ENCODE peak calls at places on chromosomes 3 and 15, in four cellular contexts. G, U, W and A are unnamed samples.
A peak's percentile ranks its signal among the peaks of the same experiment; 100 is the strongest.

GRCh38 chr15:89329329-89330084 is 5.1 kb downstream of the POLG start:
- DNase-seq in U (no peak), W (no peak), G (no peak), A (no peak)

GRCh38 chr3:28950614-28951013 is 330.3 kb upstream of the RBMS3 start:
- DNase-seq in W (no peak), U (no peak), G (no peak), A (no peak)

GRCh38 chr3:13612829-13613228 is 63.9 kb downstream of the FBLN2 start:
- DNase-seq in W (no peak), U (no peak), G (no peak), A (no peak)

GRCh38 chr3:172057059-172057458 is 17.7 kb downstream of the FNDC3B start:
- DNase-seq in W (no peak), G (no peak), U (no peak), A (no peak)

GRCh38 chr3:159672728-159673471 is 315.7 kb upstream of the IL12A start:
- DNase-seq in G (no peak), W (no peak), U (no peak), A (no peak)

GRCh38 chr3:108569336-108569735 is 19.9 kb downstream of the CIP2A start:
- DNase-seq in U (no peak), W (no peak), G (no peak), A (no peak)

GRCh38 chr3:7445331-7445730 is 584.4 kb downstream of the GRM7 start:
- DNase-seq in U (no peak), W (no peak), G (no peak), A (no peak)

GRCh38 chr15:66496951-66497501 is 536 bp downstream of the SNAPC5 start:
- DNase-seq in W (peak; percentile 11), G (no peak), U (no peak), A (no peak)

GRCh38 chr3:126551066-126551838 is 7.5 kb downstream of the C3orf22 start:
- DNase-seq in U (no peak), G (peak; percentile 8), W (peak; percentile 2), A (no peak)

GRCh38 chr3:196694202-196694638 is 17.8 kb downstream of the CEP19 start:
- DNase-seq in U (peak; percentile 38), W (no peak), G (no peak), A (no peak)

GRCh38 chr3:194875581-194876402 is 190.1 kb downstream of the FAM43A start:
- DNase-seq in W (no peak), U (no peak), G (no peak), A (no peak)

GRCh38 chr3:150407818-150408231 is 273 bp upstream of the TSC22D2 start:
- DNase-seq in G (peak; percentile 98), U (no peak), W (peak; percentile 98), A (peak; percentile 99)

GRCh38 chr15:99716540-99716939 is 16.7 kb downstream of the LYSMD4 start:
- DNase-seq in U (no peak), W (no peak), G (no peak), A (no peak)

GRCh38 chr15:71114066-71114680 is 1.1 kb upstream of the THSD4 start:
- DNase-seq in W (no peak), U (no peak), G (peak; percentile 7), A (no peak)
- H3K4me3 ChIP-seq in W (no peak overlapping the region), U (no peak overlapping the region), G (no peak overlapping the region), A (no peak overlapping the region)

GRCh38 chr3:27714692-27715453 is 7.2 kb downstream of the EOMES start:
- DNase-seq in U (peak; percentile 46), G (no peak), W (peak; percentile 68), A (no peak)

GRCh38 chr3:27712136-27713065 is 9.7 kb downstream of the EOMES start:
- DNase-seq in G (peak; percentile 74), U (peak; percentile 93), W (peak; percentile 77), A (peak; percentile 67)

GRCh38 chr3:27714101-27714526 is 8.0 kb downstream of the EOMES start:
- DNase-seq in W (no peak), G (no peak), U (no peak), A (no peak)

GRCh38 chr3:27713066-27713400 is 9.1 kb downstream of the EOMES start:
- DNase-seq in G (no peak), W (no peak), U (peak; percentile 53), A (no peak)

GRCh38 chr3:27713435-27713880 is 8.7 kb downstream of the EOMES start:
- DNase-seq in G (no peak), U (peak; percentile 32), W (no peak), A (peak; percentile 16)
- H3K4me3 ChIP-seq in G (no peak overlapping the region), U (peak overlapping the region; percentile 92), W (peak overlapping the region; percentile 70), A (peak overlapping the region; percentile 48)

GRCh38 chr15:100858294-100858693 is 21.3 kb upstream of the ALDH1A3 start:
- DNase-seq in W (no peak), G (no peak), U (no peak), A (no peak)
- H3K4me3 ChIP-seq in W (no peak overlapping the region), G (no peak overlapping the region), U (no peak overlapping the region), A (no peak overlapping the region)

DNA sequence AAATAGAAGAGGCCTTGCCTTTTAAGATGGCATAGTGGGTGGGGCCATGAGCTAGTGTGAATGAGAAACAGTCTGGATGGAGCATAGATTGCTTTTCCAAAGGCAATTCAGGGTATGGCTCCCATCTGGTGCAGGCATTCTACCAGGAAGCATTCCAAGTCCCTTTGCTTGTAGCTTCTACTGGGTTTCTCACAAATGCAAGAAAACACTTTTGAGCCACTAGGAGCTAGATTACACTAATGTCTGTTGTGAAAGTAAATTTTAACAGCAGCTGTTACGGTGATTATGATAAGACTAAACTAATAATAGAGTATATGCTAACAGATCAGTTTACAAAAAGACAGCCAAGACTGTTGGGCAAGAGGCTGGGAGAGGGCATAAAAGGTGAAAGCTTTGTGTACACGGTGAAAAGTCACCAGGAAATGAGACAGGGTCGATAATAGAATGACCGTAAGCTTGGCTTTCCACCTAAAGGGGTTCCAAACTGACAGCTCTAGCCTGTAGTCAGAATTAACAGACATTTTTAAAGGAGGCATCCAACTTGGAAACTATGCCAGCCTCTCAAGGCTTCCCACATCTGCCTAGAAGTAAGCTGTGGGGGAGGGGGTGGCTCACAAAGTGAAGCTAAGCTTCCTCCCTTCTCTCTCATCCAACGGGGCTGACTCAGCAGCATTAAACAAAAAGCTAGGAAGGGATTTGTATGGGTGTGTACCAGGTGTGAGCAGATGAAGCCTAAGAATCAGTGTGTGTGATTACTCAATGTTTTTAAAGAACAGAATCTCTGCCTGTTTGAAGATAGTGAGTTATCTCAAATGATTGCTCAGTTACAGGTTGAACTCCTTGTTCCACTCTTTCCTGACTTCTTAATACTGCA is 61.1 kb upstream of the GPD1L start:
- DNase-seq in W (peak; percentile 46), U (peak; percentile 82), G (peak; percentile 25), A (peak; percentile 26)
- H3K4me3 ChIP-seq in W (peak overlapping the region; percentile 30), U (peak overlapping the region; percentile 67), G (no peak overlapping the region), A (no peak overlapping the region)

GRCh38 chr3:136630911-136631310 is 121.3 kb downstream of the STAG1 start:
- DNase-seq in G (no peak), W (no peak), U (no peak), A (no peak)

GRCh38 chr3:136624381-136624780 is 127.8 kb downstream of the STAG1 start:
- DNase-seq in U (no peak), W (no peak), G (no peak), A (no peak)

GRCh38 chr3:136624894-136625815 is 127.0 kb downstream of the STAG1 start:
- DNase-seq in G (no peak), W (no peak), U (no peak), A (no peak)

GRCh38 chr3:136621628-136622027 is 130.6 kb downstream of the STAG1 start:
- DNase-seq in G (no peak), W (no peak), U (peak; percentile 33), A (no peak)

GRCh38 chr3:136626448-136626847 is 125.7 kb downstream of the STAG1 start:
- DNase-seq in G (no peak), U (no peak), W (no peak), A (no peak)
- H3K4me3 ChIP-seq in G (no peak overlapping the region), U (no peak overlapping the region), W (no peak overlapping the region), A (no peak overlapping the region)